ENCODE peak calls at places on chromosomes 7 and 10, in seven cellular contexts. One of them, this sample, is unnamed.

GRCh38 chr10:48333856-48334255 is 27.4 kb downstream of the MAPK8 start:
- DNase-seq in PC-3: no peak
- DNase-seq in effector memory CD8-positive, alpha-beta T cell: no peak
- DNase-seq in AG10803: no peak
- DNase-seq in NAMALWA: no peak
- DNase-seq in epithelial cell of esophagus: peak
- DNase-seq in tibial nerve: no peak
- DNase-seq in this sample: no peak

GRCh38 chr7:11748884-11749283 is 83.1 kb downstream of the THSD7A start:
- DNase-seq in PC-3: peak
- DNase-seq in effector memory CD8-positive, alpha-beta T cell: no peak
- DNase-seq in AG10803: no peak
- DNase-seq in NAMALWA: peak
- DNase-seq in epithelial cell of esophagus: peak
- DNase-seq in tibial nerve: no peak
- DNase-seq in this sample: no peak

GRCh38 chr10:104230490-104230889 is 1.7 kb downstream of the CFAP43 start:
- DNase-seq in PC-3: no peak
- DNase-seq in effector memory CD8-positive, alpha-beta T cell: no peak
- DNase-seq in AG10803: no peak
- DNase-seq in NAMALWA: no peak
- DNase-seq in epithelial cell of esophagus: no peak
- DNase-seq in tibial nerve: no peak
- DNase-seq in this sample: no peak

GRCh38 chr10:97713351-97713827 is at the start of gene MARVELD1:
- DNase-seq in PC-3: peak
- DNase-seq in effector memory CD8-positive, alpha-beta T cell: no peak
- DNase-seq in AG10803: peak
- DNase-seq in NAMALWA: no peak
- DNase-seq in epithelial cell of esophagus: peak
- DNase-seq in tibial nerve: peak
- DNase-seq in this sample: no peak

GRCh38 chr7:43697690-43698089 is 31.6 kb downstream of the COA1 start:
- DNase-seq in PC-3: no peak
- DNase-seq in effector memory CD8-positive, alpha-beta T cell: no peak
- DNase-seq in AG10803: no peak
- DNase-seq in NAMALWA: no peak
- DNase-seq in epithelial cell of esophagus: peak
- DNase-seq in tibial nerve: no peak
- DNase-seq in this sample: no peak

GRCh38 chr10:130580975-130581374 is 444.8 kb downstream of the GLRX3 start:
- DNase-seq in PC-3: no peak
- DNase-seq in effector memory CD8-positive, alpha-beta T cell: no peak
- DNase-seq in AG10803: no peak
- DNase-seq in NAMALWA: no peak
- DNase-seq in epithelial cell of esophagus: no peak
- DNase-seq in tibial nerve: no peak
- DNase-seq in this sample: no peak

GRCh38 chr10:132624847-132625839 is 87.6 kb downstream of the INPP5A start:
- DNase-seq in PC-3: no peak
- DNase-seq in effector memory CD8-positive, alpha-beta T cell: no peak
- DNase-seq in AG10803: peak
- DNase-seq in NAMALWA: no peak
- DNase-seq in epithelial cell of esophagus: no peak
- DNase-seq in tibial nerve: no peak
- DNase-seq in this sample: no peak

GRCh38 chr7:100874300-100874576 is 665 bp upstream of the SRRT start:
- DNase-seq in PC-3: no peak
- DNase-seq in effector memory CD8-positive, alpha-beta T cell: no peak
- DNase-seq in AG10803: no peak
- DNase-seq in NAMALWA: no peak
- DNase-seq in epithelial cell of esophagus: no peak
- DNase-seq in tibial nerve: no peak
- DNase-seq in this sample: no peak

GRCh38 chr7:1105189-1105588 is 17.3 kb downstream of the GPER1 start:
- DNase-seq in PC-3: no peak
- DNase-seq in effector memory CD8-positive, alpha-beta T cell: no peak
- DNase-seq in AG10803: no peak
- DNase-seq in NAMALWA: peak
- DNase-seq in epithelial cell of esophagus: no peak
- DNase-seq in tibial nerve: no peak
- DNase-seq in this sample: no peak

GRCh38 chr7:22783421-22783820 is 39.2 kb downstream of the TOMM7 start:
- DNase-seq in PC-3: no peak
- DNase-seq in effector memory CD8-positive, alpha-beta T cell: no peak
- DNase-seq in AG10803: no peak
- DNase-seq in NAMALWA: no peak
- DNase-seq in epithelial cell of esophagus: no peak
- DNase-seq in tibial nerve: no peak
- DNase-seq in this sample: no peak

GRCh38 chr10:79984851-79985250 is 35.9 kb upstream of the SFTPD start:
- DNase-seq in PC-3: peak
- DNase-seq in effector memory CD8-positive, alpha-beta T cell: no peak
- DNase-seq in AG10803: no peak
- DNase-seq in NAMALWA: no peak
- DNase-seq in epithelial cell of esophagus: peak
- DNase-seq in tibial nerve: no peak
- DNase-seq in this sample: no peak

GRCh38 chr10:114876602-114877300 is 55.2 kb downstream of the FHIP2A start:
- DNase-seq in PC-3: peak
- DNase-seq in effector memory CD8-positive, alpha-beta T cell: peak
- DNase-seq in AG10803: peak
- DNase-seq in NAMALWA: peak
- DNase-seq in epithelial cell of esophagus: peak
- DNase-seq in tibial nerve: peak
- DNase-seq in this sample: peak